ENCODE peak calls at places on chromosomes 16 and 17, in four cellular contexts. J, T, K and O are unnamed samples. For H3K9me3, the result is how much of the 10 kb centered on the place peaks cover.

GRCh38 chr16:15973997-15974396 is 24.6 kb downstream of the ABCC1 start:
- DNase-seq in J (no peak), T (no peak), K (peak), O (no peak)

GRCh38 chr16:7303677-7304200 is 28.9 kb upstream of the RBFOX1 start:
- DNase-seq in J (no peak), T (no peak), K (no peak), O (no peak)

GRCh38 chr17:60154616-60155426 is 5.0 kb downstream of the CA4 start:
- DNase-seq in J (peak), T (no peak), K (no peak), O (no peak)

GRCh38 chr16:88754912-88755744 is 29.9 kb downstream of the PIEZO1 start:
- DNase-seq in J (no peak), T (no peak), K (no peak), O (peak)

GRCh38 chr16:67951485-67951884 is 7.6 kb upstream of the LCAT start:
- DNase-seq in J (no peak), T (no peak), K (no peak), O (no peak)

GRCh38 chr16:15041260-15042011 is 14.4 kb downstream of the NTAN1 start:
- DNase-seq in J (peak), T (peak), K (peak), O (no peak)

GRCh38 chr16:3902731-3903130 is 22.2 kb upstream of the CREBBP start:
- DNase-seq in J (no peak), T (no peak), K (no peak), O (no peak)

GRCh38 chr17:18992454-18993130 is 12.0 kb downstream of the FAM83G start:
- DNase-seq in J (no peak), T (peak), K (peak), O (no peak)

GRCh38 chr17:64147110-64148016 is 17.4 kb upstream of the ERN1 start:
- DNase-seq in J (no peak), T (no peak), K (no peak), O (no peak)

GRCh38 chr16:49969356-49970030 is 55.5 kb upstream of the CNEP1R1 start:
- DNase-seq in J (no peak), T (no peak), K (no peak), O (no peak)

GRCh38 chr16:81505011-81505660 is 60.5 kb downstream of the CMIP start:
- DNase-seq in J (no peak), T (no peak), K (peak), O (no peak)

GRCh38 chr16:1102921-1103648 is 7.0 kb upstream of the C1QTNF8 start:
- DNase-seq in J (no peak), T (peak), K (peak), O (no peak)

GRCh38 chr17:18860161-18860972 is 2.4 kb downstream of the PRPSAP2 start:
- DNase-seq in J (no peak), T (no peak), K (no peak), O (no peak)

GRCh38 chr16:24036614-24037013 is 200.8 kb downstream of the PRKCB start:
- DNase-seq in J (no peak), T (peak), K (peak), O (no peak)

GRCh38 chr16:56288019-56288418 is 96.7 kb downstream of the GNAO1 start:
- DNase-seq in J (no peak), T (no peak), K (no peak), O (no peak)

GRCh38 chr16:85428899-85429775 is 184.0 kb upstream of the GSE1 start:
- DNase-seq in J (no peak), T (no peak), K (peak), O (no peak)

GRCh38 chr17:81986606-81987005 is 9.2 kb downstream of the ASPSCR1 start:
- DNase-seq in J (no peak), T (no peak), K (no peak), O (no peak)

GRCh38 chr16:3458278-3458851 is 14.9 kb downstream of the NAA60 start:
- DNase-seq in J (peak), T (no peak), K (peak), O (no peak)

GRCh38 chr16:50666658-50667496 is 14.2 kb downstream of the SNX20 start:
- DNase-seq in J (no peak), T (no peak), K (no peak), O (no peak)

GRCh38 chr16:4147236-4147635 is 31.0 kb upstream of the ADCY9 start:
- DNase-seq in J (no peak), T (no peak), K (no peak), O (no peak)

GRCh38 chr16:4544483-4544882 is 5.9 kb upstream of the CDIP1 start:
- DNase-seq in J (no peak), T (no peak), K (no peak), O (no peak)

GRCh38 chr17:64277831-64278562 is 14.9 kb upstream of the TEX2 start:
- DNase-seq in J (no peak), T (no peak), K (no peak), O (no peak)

GRCh38 chr16:28090646-28091377 is 27.3 kb upstream of the GSG1L start:
- DNase-seq in J (no peak), T (no peak), K (no peak), O (no peak)

GRCh38 chr17:67824735-67825626 is at the start of gene BPTF:
- DNase-seq in J (peak), T (peak), K (peak), O (peak)

GRCh38 chr17:76881966-76882365 is 13.8 kb downstream of the MGAT5B start:
- DNase-seq in J (no peak), T (no peak), K (no peak), O (no peak)

GRCh38 chr17:59893617-59894100 is 738 bp downstream of the RPS6KB1 start:
- DNase-seq in J (no peak), T (no peak), K (peak), O (no peak)

GRCh38 chr16:53372942-53373871 is 61.1 kb upstream of the RBL2 start:
- DNase-seq in J (no peak), T (peak), K (peak), O (no peak)

GRCh38 chr16:69867796-69868565 is 83.2 kb upstream of the CLEC18A start:
- DNase-seq in J (no peak), T (no peak), K (no peak), O (no peak)

GRCh38 chr17:28366605-28367004 is 1.6 kb upstream of the SEBOX start:
- DNase-seq in J (no peak), T (no peak), K (no peak), O (no peak)

GRCh38 chr17:76353004-76353598 is 615 bp downstream of the PRPSAP1 start:
- DNase-seq in J (peak), T (no peak), K (peak), O (no peak)

GRCh38 chr16:66278604-66279262 is 87.8 kb upstream of the CDH5 start:
- DNase-seq in J (no peak), T (no peak), K (no peak), O (no peak)

GRCh38 chr17:45171338-45172231 is 9.9 kb downstream of the HEXIM2 start:
- DNase-seq in J (peak), T (peak), K (peak), O (no peak)

GRCh38 chr16:49643429-49644142 is 212.3 kb downstream of the ZNF423 start:
- DNase-seq in J (no peak), T (no peak), K (no peak), O (no peak)

GRCh38 chr16:73254983-73255382 is 207.1 kb upstream of the ZFHX3 start:
- DNase-seq in J (no peak), T (no peak), K (no peak), O (no peak)

GRCh38 chr16:15857779-15858560 is 1.1 kb upstream of the MYH11 start:
- DNase-seq in J (peak), T (no peak), K (peak), O (no peak)

GRCh38 chr16:3305109-3306068 is at the start of the genes TIGD7 and ZNF75A:
- DNase-seq in J (peak), T (peak), K (peak), O (peak)

GRCh38 chr17:8951210-8951609 is 14.3 kb downstream of the PIK3R5 start:
- DNase-seq in J (no peak), T (no peak), K (no peak), O (no peak)

GRCh38 chr16:3171855-3172593 is 16.0 kb upstream of the OR1F1 start:
- DNase-seq in J (no peak), T (no peak), K (no peak), O (no peak)

GRCh38 chr16:55836158-55836611 is 3.3 kb upstream of the CES1 start:
- DNase-seq in J (no peak), T (peak), K (peak), O (no peak)

GRCh38 chr17:69761767-69762321 is 313.2 kb upstream of the KCNJ16 start:
- DNase-seq in J (no peak), T (no peak), K (no peak), O (peak)

GRCh38 chr16:62715701-62716100 is 679.5 kb upstream of the CDH8 start:
- DNase-seq in J (no peak), T (no peak), K (no peak), O (no peak)

GRCh38 chr16:62711797-62712196 is 675.6 kb upstream of the CDH8 start:
- DNase-seq in J (no peak), T (no peak), K (no peak), O (no peak)

GRCh38 chr16:62709856-62710255 is 673.6 kb upstream of the CDH8 start:
- DNase-seq in J (no peak), T (no peak), K (no peak), O (no peak)
- H3K9me3 ChIP-seq in J (under half), T (under half), K (under half), O (under half)

DNA sequence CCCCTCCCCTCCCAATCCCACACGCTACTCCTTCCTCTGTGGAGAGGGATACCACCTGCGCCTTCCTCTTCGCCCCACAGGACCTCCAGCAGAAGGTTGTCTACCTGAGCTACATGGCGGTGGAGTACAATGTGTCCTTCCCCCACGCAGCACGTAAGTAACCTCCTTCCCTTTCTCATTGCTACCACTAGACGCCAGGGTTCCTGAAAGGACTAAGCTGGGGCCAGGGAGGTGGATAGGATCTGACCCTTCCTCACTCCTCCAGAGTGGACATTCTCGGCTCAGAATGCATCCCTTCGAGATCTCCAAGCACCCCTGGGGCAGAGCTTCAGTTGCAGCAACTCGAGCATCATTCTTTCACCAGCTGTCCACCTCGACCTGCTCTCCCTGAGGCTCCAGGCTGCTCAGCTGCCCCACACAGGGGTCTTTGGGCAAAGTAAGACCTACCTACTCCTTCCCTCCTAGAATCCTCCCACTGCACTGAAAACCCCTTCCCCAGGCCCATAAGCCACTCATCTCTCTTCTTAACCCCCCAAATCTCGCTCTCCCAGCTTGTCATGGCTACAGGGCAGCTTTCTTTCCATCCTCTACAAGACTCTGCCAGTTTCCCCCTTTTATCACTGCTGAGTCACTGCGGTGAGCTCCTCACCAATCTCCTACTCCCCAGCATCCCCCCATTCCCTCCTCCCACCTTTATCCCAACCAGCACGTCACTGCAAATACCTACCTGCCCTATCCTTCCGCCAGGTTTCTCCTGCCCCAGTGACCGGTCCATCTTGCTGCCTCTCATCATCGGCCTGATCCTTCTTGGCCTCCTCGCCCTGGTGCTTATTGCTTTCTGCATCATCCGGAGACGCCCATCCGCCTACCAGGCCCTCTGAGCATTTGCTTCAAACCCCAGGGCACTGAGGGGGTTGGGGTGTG is 1.5 kb downstream of the CD68 start:
- DNase-seq in J (no peak), T (no peak), K (no peak), O (no peak)
- H3K9me3 ChIP-seq in J (under half), T (under half), K (under half), O (under half)

GRCh38 chr17:27076814-27077213 is 217.1 kb upstream of the WSB1 start:
- DNase-seq in J (no peak), T (no peak), K (no peak), O (no peak)

GRCh38 chr17:27081002-27081638 is 212.8 kb upstream of the WSB1 start:
- DNase-seq in J (no peak), T (no peak), K (no peak), O (no peak)

GRCh38 chr17:27078296-27078695 is 215.6 kb upstream of the WSB1 start:
- DNase-seq in J (no peak), T (no peak), K (no peak), O (no peak)

GRCh38 chr17:27082023-27082774 is 211.7 kb upstream of the WSB1 start:
- DNase-seq in J (no peak), T (no peak), K (no peak), O (no peak)

DNA sequence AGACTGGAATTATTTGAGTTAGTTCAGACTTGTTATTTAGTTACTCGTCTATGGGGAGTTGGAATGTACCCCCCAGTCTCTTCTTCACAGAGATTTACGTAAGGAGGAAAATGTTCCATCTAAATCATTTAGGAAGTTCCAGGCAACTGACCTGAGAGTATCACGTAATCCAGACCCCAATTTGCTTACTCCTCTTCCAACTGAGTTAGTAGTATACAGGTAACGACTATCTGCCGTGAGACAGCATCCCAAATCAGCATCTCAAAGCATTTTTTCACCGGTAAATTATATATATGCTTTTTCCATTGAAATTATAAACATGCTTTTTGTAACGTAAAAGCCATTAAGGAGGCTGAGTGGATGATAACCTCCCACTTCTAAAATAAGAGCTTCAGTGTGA is 214.3 kb upstream of the WSB1 start:
- DNase-seq in J (no peak), T (no peak), K (no peak), O (no peak)
- H3K9me3 ChIP-seq in J (under half), T (under half), K (under half), O (under half)

DNA sequence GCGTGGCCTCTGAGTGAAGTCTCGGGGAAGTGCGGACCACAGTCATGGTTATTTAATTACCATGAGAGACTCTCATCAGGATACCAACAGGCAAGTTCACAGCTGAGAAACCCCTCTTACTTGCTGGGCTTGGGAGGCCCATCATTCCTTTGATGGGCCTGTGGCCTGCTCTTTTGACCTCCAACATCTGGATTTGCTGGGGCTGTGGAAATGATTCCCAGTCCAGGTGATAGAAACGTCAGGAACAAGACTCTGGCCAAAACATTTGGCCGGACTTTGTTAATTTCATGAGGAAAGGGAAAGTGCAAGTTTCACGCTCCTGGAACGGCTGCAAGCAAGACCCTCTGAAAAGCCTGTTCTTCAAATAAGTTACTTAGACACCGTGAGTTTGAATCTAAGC is 42.6 kb downstream of the TMEM114 start:
- DNase-seq in J (no peak), T (no peak), K (no peak), O (no peak)
- H3K9me3 ChIP-seq in J (under half), T (under half), K (under half), O (under half)

GRCh38 chr16:87085441-87085840 is 231.8 kb downstream of the C16orf95 start:
- DNase-seq in J (no peak), T (no peak), K (no peak), O (no peak)

GRCh38 chr16:87076950-87077749 is 240.0 kb downstream of the C16orf95 start:
- DNase-seq in J (peak), T (peak), K (no peak), O (peak)

GRCh38 chr16:87077750-87078127 is 239.5 kb downstream of the C16orf95 start:
- DNase-seq in J (peak), T (no peak), K (no peak), O (no peak)

GRCh38 chr16:87076331-87076949 is 240.8 kb downstream of the C16orf95 start:
- DNase-seq in J (peak), T (no peak), K (no peak), O (no peak)

GRCh38 chr16:87080571-87081167 is 236.5 kb downstream of the C16orf95 start:
- DNase-seq in J (no peak), T (no peak), K (no peak), O (no peak)
- H3K9me3 ChIP-seq in J (under half), T (under half), K (under half), O (under half)

GRCh38 chr16:35754391-35755369 is 2295.3 kb downstream of the TP53TG3F start:
- DNase-seq in J (no peak), T (peak), K (no peak), O (no peak)
- H3K9me3 ChIP-seq in J (under half), T (under half), K (under half), O (half or more)

DNA sequence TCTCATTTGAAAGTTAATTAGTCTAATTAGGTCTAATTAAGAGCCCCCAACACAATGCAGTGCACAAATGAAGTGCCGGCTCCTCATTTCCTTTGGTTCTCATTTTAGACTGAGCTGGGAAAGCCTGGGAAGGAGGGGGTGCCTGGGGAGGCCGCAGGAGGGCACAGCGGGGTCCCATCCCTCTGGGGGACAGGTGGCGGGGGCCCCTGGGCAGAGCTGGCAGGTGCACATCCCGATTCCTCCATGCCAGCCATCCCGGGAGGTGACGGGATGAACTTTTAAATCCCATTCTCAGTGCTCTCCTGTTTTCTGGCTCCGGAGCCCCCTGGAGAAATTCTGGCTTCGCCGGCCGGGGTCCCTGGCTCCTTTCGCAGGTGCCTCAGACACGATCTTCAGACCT is 90.7 kb downstream of the ENGASE start:
- DNase-seq in J (no peak), T (no peak), K (no peak), O (no peak)
- H3K9me3 ChIP-seq in J (under half), T (under half), K (under half), O (under half)